ENCODE peak calls at places on chromosomes 3 and 15, in seven cellular contexts. One of them, this sample, is unnamed.

GRCh38 chr3:128502-128901 is 68.1 kb upstream of the CHL1 start:
- DNase-seq in CD8-positive, alpha-beta T cell: no peak
- DNase-seq in kidney tubule cell: no peak
- DNase-seq in non-pigmented ciliary epithelial cell: no peak
- DNase-seq in activated gamma-delta T cell treated with Interleukin-2 at 50 U/mL for 16 hours: no peak
- DNase-seq in fibroblast of the conjunctiva: no peak
- DNase-seq in C1 segment of cervical spinal cord: no peak
- DNase-seq in this sample: no peak

GRCh38 chr15:47607750-47608149 is 109.6 kb upstream of the SEMA6D start:
- DNase-seq in CD8-positive, alpha-beta T cell: no peak
- DNase-seq in kidney tubule cell: no peak
- DNase-seq in non-pigmented ciliary epithelial cell: no peak
- DNase-seq in activated gamma-delta T cell treated with Interleukin-2 at 50 U/mL for 16 hours: no peak
- DNase-seq in fibroblast of the conjunctiva: no peak
- DNase-seq in C1 segment of cervical spinal cord: no peak
- DNase-seq in this sample: no peak

GRCh38 chr15:75054172-75054897 is 30.9 kb downstream of the PPCDC start:
- DNase-seq in CD8-positive, alpha-beta T cell: no peak
- DNase-seq in kidney tubule cell: no peak
- DNase-seq in non-pigmented ciliary epithelial cell: no peak
- DNase-seq in activated gamma-delta T cell treated with Interleukin-2 at 50 U/mL for 16 hours: no peak
- DNase-seq in fibroblast of the conjunctiva: no peak
- DNase-seq in C1 segment of cervical spinal cord: no peak
- DNase-seq in this sample: no peak

GRCh38 chr3:60920519-60920918 is 330.7 kb downstream of the FHIT start:
- DNase-seq in CD8-positive, alpha-beta T cell: no peak
- DNase-seq in kidney tubule cell: no peak
- DNase-seq in non-pigmented ciliary epithelial cell: no peak
- DNase-seq in activated gamma-delta T cell treated with Interleukin-2 at 50 U/mL for 16 hours: no peak
- DNase-seq in fibroblast of the conjunctiva: no peak
- DNase-seq in C1 segment of cervical spinal cord: no peak
- DNase-seq in this sample: no peak

GRCh38 chr3:12194669-12195161 is 36.0 kb upstream of the TIMP4 start:
- DNase-seq in CD8-positive, alpha-beta T cell: no peak
- DNase-seq in kidney tubule cell: peak
- DNase-seq in non-pigmented ciliary epithelial cell: no peak
- DNase-seq in activated gamma-delta T cell treated with Interleukin-2 at 50 U/mL for 16 hours: no peak
- DNase-seq in fibroblast of the conjunctiva: peak
- DNase-seq in C1 segment of cervical spinal cord: no peak
- DNase-seq in this sample: no peak

GRCh38 chr15:38518084-38518483 is 46.5 kb downstream of the RASGRP1 start:
- DNase-seq in CD8-positive, alpha-beta T cell: no peak
- DNase-seq in kidney tubule cell: peak
- DNase-seq in non-pigmented ciliary epithelial cell: no peak
- DNase-seq in activated gamma-delta T cell treated with Interleukin-2 at 50 U/mL for 16 hours: no peak
- DNase-seq in fibroblast of the conjunctiva: no peak
- DNase-seq in C1 segment of cervical spinal cord: no peak
- DNase-seq in this sample: no peak

GRCh38 chr15:78179906-78180305 is 30.7 kb downstream of the IDH3A start:
- DNase-seq in CD8-positive, alpha-beta T cell: no peak
- DNase-seq in kidney tubule cell: no peak
- DNase-seq in non-pigmented ciliary epithelial cell: no peak
- DNase-seq in activated gamma-delta T cell treated with Interleukin-2 at 50 U/mL for 16 hours: no peak
- DNase-seq in fibroblast of the conjunctiva: no peak
- DNase-seq in C1 segment of cervical spinal cord: no peak
- DNase-seq in this sample: no peak

GRCh38 chr3:15754047-15754446 is 43.7 kb downstream of the ANKRD28 start:
- DNase-seq in CD8-positive, alpha-beta T cell: no peak
- DNase-seq in kidney tubule cell: peak
- DNase-seq in non-pigmented ciliary epithelial cell: no peak
- DNase-seq in activated gamma-delta T cell treated with Interleukin-2 at 50 U/mL for 16 hours: no peak
- DNase-seq in fibroblast of the conjunctiva: peak
- DNase-seq in C1 segment of cervical spinal cord: no peak
- DNase-seq in this sample: peak

GRCh38 chr3:4741404-4742307 is 237.6 kb upstream of the BHLHE40 start:
- DNase-seq in CD8-positive, alpha-beta T cell: no peak
- DNase-seq in kidney tubule cell: peak
- DNase-seq in non-pigmented ciliary epithelial cell: peak
- DNase-seq in activated gamma-delta T cell treated with Interleukin-2 at 50 U/mL for 16 hours: no peak
- DNase-seq in fibroblast of the conjunctiva: peak
- DNase-seq in C1 segment of cervical spinal cord: no peak
- DNase-seq in this sample: peak

GRCh38 chr3:118000219-118000618 is 1034.4 kb downstream of the IGSF11 start:
- DNase-seq in CD8-positive, alpha-beta T cell: no peak
- DNase-seq in kidney tubule cell: no peak
- DNase-seq in non-pigmented ciliary epithelial cell: no peak
- DNase-seq in activated gamma-delta T cell treated with Interleukin-2 at 50 U/mL for 16 hours: no peak
- DNase-seq in fibroblast of the conjunctiva: no peak
- DNase-seq in C1 segment of cervical spinal cord: no peak
- DNase-seq in this sample: no peak

GRCh38 chr3:72031581-72031980 is 246.6 kb upstream of the PROK2 start:
- DNase-seq in CD8-positive, alpha-beta T cell: no peak
- DNase-seq in kidney tubule cell: peak
- DNase-seq in non-pigmented ciliary epithelial cell: no peak
- DNase-seq in activated gamma-delta T cell treated with Interleukin-2 at 50 U/mL for 16 hours: no peak
- DNase-seq in fibroblast of the conjunctiva: no peak
- DNase-seq in C1 segment of cervical spinal cord: no peak
- DNase-seq in this sample: peak

GRCh38 chr3:27939940-27940339 is 217.8 kb upstream of the EOMES start:
- DNase-seq in CD8-positive, alpha-beta T cell: no peak
- DNase-seq in kidney tubule cell: peak
- DNase-seq in non-pigmented ciliary epithelial cell: peak
- DNase-seq in activated gamma-delta T cell treated with Interleukin-2 at 50 U/mL for 16 hours: no peak
- DNase-seq in fibroblast of the conjunctiva: no peak
- DNase-seq in C1 segment of cervical spinal cord: no peak
- DNase-seq in this sample: peak

GRCh38 chr3:25573386-25574171 is 91.1 kb downstream of the TOP2B start:
- DNase-seq in CD8-positive, alpha-beta T cell: no peak
- DNase-seq in kidney tubule cell: peak
- DNase-seq in non-pigmented ciliary epithelial cell: no peak
- DNase-seq in activated gamma-delta T cell treated with Interleukin-2 at 50 U/mL for 16 hours: no peak
- DNase-seq in fibroblast of the conjunctiva: no peak
- DNase-seq in C1 segment of cervical spinal cord: no peak
- DNase-seq in this sample: no peak

GRCh38 chr3:39405687-39406367 is 693 bp upstream of the RPSA start:
- DNase-seq in CD8-positive, alpha-beta T cell: no peak
- DNase-seq in kidney tubule cell: no peak
- DNase-seq in non-pigmented ciliary epithelial cell: no peak
- DNase-seq in activated gamma-delta T cell treated with Interleukin-2 at 50 U/mL for 16 hours: no peak
- DNase-seq in fibroblast of the conjunctiva: no peak
- DNase-seq in C1 segment of cervical spinal cord: no peak
- DNase-seq in this sample: no peak